ENCODE peak calls at places on chromosomes 1 and 21, in five cellular contexts. X, C, H, O and E are unnamed samples.

GRCh38 chr1:61287734-61288133 is 205.4 kb downstream of the NFIA start:
- DNase-seq in X (no peak), C (peak), H (no peak), O (peak), E (no peak)

GRCh38 chr1:119008483-119009299 is 20.5 kb upstream of the TBX15 start:
- DNase-seq in X (no peak), C (peak), H (no peak), O (peak), E (no peak)

GRCh38 chr1:34858901-34859441 is 578 bp downstream of the SMIM12 start:
- DNase-seq in X (no peak), C (peak), H (no peak), O (peak), E (peak)

GRCh38 chr1:30173560-30173959 is 549.8 kb downstream of the MATN1 start:
- DNase-seq in X (no peak), C (no peak), H (no peak), O (no peak), E (no peak)

GRCh38 chr1:88973520-88974137 is 18.8 kb downstream of the KYAT3 start:
- DNase-seq in X (no peak), C (peak), H (no peak), O (peak), E (no peak)

GRCh38 chr1:111510003-111510380 is 6.6 kb upstream of the ADORA3 start:
- DNase-seq in X (no peak), C (no peak), H (no peak), O (no peak), E (no peak)

GRCh38 chr1:25804964-25805862 is 5.2 kb downstream of the SELENON start:
- DNase-seq in X (no peak), C (no peak), H (no peak), O (no peak), E (no peak)

GRCh38 chr1:153888518-153888917 is 34.3 kb downstream of the GATAD2B start:
- DNase-seq in X (peak), C (no peak), H (no peak), O (no peak), E (no peak)

GRCh38 chr1:15090373-15090772 is 63.2 kb upstream of the TMEM51 start:
- DNase-seq in X (no peak), C (peak), H (no peak), O (no peak), E (no peak)

GRCh38 chr21:41630249-41630648 is 122.3 kb upstream of the TMPRSS2 start:
- DNase-seq in X (no peak), C (peak), H (peak), O (peak), E (no peak)

GRCh38 chr1:229229137-229229720 is 41.7 kb upstream of the RAB4A start:
- DNase-seq in X (no peak), C (peak), H (no peak), O (no peak), E (no peak)

GRCh38 chr1:55774446-55774845 is 559.3 kb upstream of the USP24 start:
- DNase-seq in X (no peak), C (no peak), H (no peak), O (no peak), E (no peak)

GRCh38 chr1:109846846-109847245 is 63.8 kb upstream of the CSF1 start:
- DNase-seq in X (no peak), C (peak), H (no peak), O (no peak), E (no peak)

GRCh38 chr1:155126494-155127104 is 1.1 kb upstream of the EFNA1 start:
- DNase-seq in X (no peak), C (peak), H (no peak), O (no peak), E (peak)

GRCh38 chr1:235304549-235305451 is 23.2 kb downstream of the ARID4B start:
- DNase-seq in X (no peak), C (peak), H (no peak), O (no peak), E (peak)

GRCh38 chr1:183804382-183804781 is 538 bp upstream of the RGL1 start:
- DNase-seq in X (no peak), C (peak), H (no peak), O (no peak), E (no peak)

GRCh38 chr1:147475488-147475887 is 65.8 kb upstream of the BCL9 start:
- DNase-seq in X (no peak), C (no peak), H (no peak), O (no peak), E (no peak)

GRCh38 chr1:54325705-54326461 is 80.3 kb downstream of the SSBP3 start:
- DNase-seq in X (no peak), C (no peak), H (no peak), O (no peak), E (no peak)

GRCh38 chr21:15365751-15366392 is 301.1 kb upstream of the NRIP1 start:
- DNase-seq in X (no peak), C (no peak), H (no peak), O (no peak), E (no peak)

GRCh38 chr1:11708554-11709350 is 17.2 kb downstream of the DRAXIN start:
- DNase-seq in X (no peak), C (no peak), H (no peak), O (no peak), E (no peak)

GRCh38 chr1:181768216-181768929 is 285.1 kb downstream of the CACNA1E start:
- DNase-seq in X (no peak), C (no peak), H (no peak), O (no peak), E (no peak)

GRCh38 chr1:210625715-210626114 is 297.0 kb downstream of the HHAT start:
- DNase-seq in X (no peak), C (no peak), H (no peak), O (no peak), E (no peak)

GRCh38 chr1:19734056-19734455 is 65.7 kb downstream of the TMCO4 start:
- DNase-seq in X (no peak), C (no peak), H (no peak), O (no peak), E (no peak)

GRCh38 chr21:34510148-34511142 is 1.6 kb downstream of the KCNE1 start:
- DNase-seq in X (no peak), C (peak), H (peak), O (peak), E (peak)

GRCh38 chr21:39788383-39788782 is 43.4 kb downstream of the IGSF5 start:
- DNase-seq in X (no peak), C (peak), H (peak), O (peak), E (no peak)

GRCh38 chr1:159924025-159924790 is 1.1 kb downstream of the TAGLN2 start:
- DNase-seq in X (no peak), C (peak), H (peak), O (peak), E (peak)

GRCh38 chr1:39895096-39895495 is 6.6 kb downstream of the MYCL start:
- DNase-seq in X (no peak), C (no peak), H (no peak), O (no peak), E (no peak)

GRCh38 chr21:40373760-40374159 is 473.2 kb downstream of the DSCAM start:
- DNase-seq in X (no peak), C (no peak), H (no peak), O (no peak), E (no peak)

GRCh38 chr1:227899141-227899819 is 48.5 kb downstream of the WNT9A start:
- DNase-seq in X (no peak), C (no peak), H (no peak), O (no peak), E (no peak)

GRCh38 chr21:32423320-32423719 is 10.8 kb downstream of the EVA1C start:
- DNase-seq in X (no peak), C (peak), H (peak), O (peak), E (no peak)

GRCh38 chr1:162733336-162733590 is 57.2 kb upstream of the HSD17B7 start:
- DNase-seq in X (no peak), C (peak), H (no peak), O (no peak), E (no peak)

GRCh38 chr1:25695066-25695990 is 78.7 kb downstream of the MAN1C1 start:
- DNase-seq in X (no peak), C (peak), H (peak), O (peak), E (no peak)

GRCh38 chr1:161172349-161172748 is 5.0 kb downstream of the B4GALT3 start:
- DNase-seq in X (no peak), C (no peak), H (no peak), O (no peak), E (no peak)

GRCh38 chr1:107378602-107379265 is 237.9 kb downstream of the NTNG1 start:
- DNase-seq in X (no peak), C (peak), H (no peak), O (no peak), E (no peak)